ENCODE peak calls at places on chromosomes 11 and 22, in five cellular contexts. G is tibial nerve; B is CD8-positive, alpha-beta memory T cell; K is effector memory CD4-positive, alpha-beta T cell; O is upper lobe of right lung. X is an unnamed sample.
A peak's percentile ranks its signal among the peaks of the same experiment; 100 is the strongest.

GRCh38 chr22:20813056-20813455 is 39.1 kb downstream of the SERPIND1 start:
- DNase-seq in G (no peak), K (no peak), O (no peak), B (no peak), X (no peak)

GRCh38 chr11:9089636-9090035 is 1.8 kb downstream of the SCUBE2 start:
- DNase-seq in B (no peak), K (no peak), G (no peak), O (no peak), X (no peak)

GRCh38 chr11:132610216-132610615 is 922.1 kb downstream of the OPCML start:
- DNase-seq in G (no peak), B (no peak), O (no peak), K (no peak), X (no peak)

GRCh38 chr22:46330426-46330825 is 5.1 kb upstream of the TRMU start:
- DNase-seq in B (no peak), O (no peak), G (no peak), K (no peak), X (no peak)

GRCh38 chr22:31099386-31099785 is 8.0 kb downstream of the SELENOM start:
- DNase-seq in K (no peak), G (no peak), B (no peak), O (no peak), X (no peak)

GRCh38 chr11:131864205-131864604 is 493.8 kb downstream of the NTM start:
- DNase-seq in O (no peak), B (no peak), K (no peak), G (no peak), X (no peak)

GRCh38 chr11:120675171-120675570 is 163.6 kb downstream of the GRIK4 start:
- DNase-seq in G (no peak), O (no peak), K (no peak), B (no peak), X (no peak)

GRCh38 chr11:28939381-28939780 is 831.2 kb downstream of the METTL15 start:
- DNase-seq in B (no peak), O (no peak), K (no peak), G (no peak), X (no peak)

GRCh38 chr11:61654397-61654829 is 25.8 kb upstream of the DAGLA start:
- DNase-seq in K (no peak), O (no peak), B (no peak), G (peak; percentile 43), X (no peak)

GRCh38 chr11:75966546-75967287 is 151.7 kb downstream of the UVRAG start:
- DNase-seq in O (no peak), B (no peak), G (no peak), K (no peak), X (no peak)

GRCh38 chr11:15815246-15816209 is 540.8 kb downstream of the SOX6 start:
- DNase-seq in G (no peak), B (no peak), K (no peak), O (no peak), X (no peak)

GRCh38 chr11:60345489-60345888 is 18.4 kb downstream of the MS4A6E start:
- DNase-seq in B (no peak), G (no peak), O (no peak), K (no peak), X (no peak)

GRCh38 chr22:34812631-34813030 is 253.3 kb upstream of the ISX start:
- DNase-seq in K (no peak), B (no peak), G (no peak), O (no peak), X (no peak)

GRCh38 chr11:120563698-120564572 is 52.4 kb downstream of the GRIK4 start:
- DNase-seq in K (no peak), B (no peak), O (no peak), G (peak; percentile 50), X (no peak)

GRCh38 chr22:36469094-36469710 is 12.2 kb downstream of the TXN2 start:
- DNase-seq in G (no peak), K (no peak), B (no peak), O (no peak), X (no peak)
- H3K4me1 ChIP-seq in G (no peaks in the 10 kb centered on the region), K (peaks cover 8% of the 10 kb centered on the region), B (peaks cover 21% of the 10 kb centered on the region), O (peaks cover 44% of the 10 kb centered on the region), X (peaks cover 1% of the 10 kb centered on the region)

DNA sequence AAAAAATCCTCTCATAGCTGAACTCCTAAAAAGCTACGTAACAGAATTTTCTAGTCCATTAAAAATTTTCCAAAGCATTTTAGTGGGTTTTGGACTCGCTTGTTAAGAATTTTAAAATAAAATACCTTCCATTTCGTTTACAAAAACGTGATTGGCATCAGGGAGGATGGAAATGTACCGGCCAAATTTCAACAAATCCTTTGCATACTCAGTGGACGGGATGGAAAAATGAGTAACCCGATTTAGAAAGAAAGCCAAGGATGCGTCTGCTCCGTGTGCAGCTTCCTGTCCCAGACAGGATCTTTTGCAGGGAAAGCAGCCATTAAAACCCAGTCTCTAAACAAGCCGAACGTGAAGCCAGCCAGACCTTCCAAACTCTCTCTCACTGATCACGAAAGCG is 15.6 kb downstream of the TMEM184B start:
- DNase-seq in O (no peak), G (no peak), B (no peak), K (no peak), X (no peak)
- H3K4me3 ChIP-seq in O (no peak overlapping the region), G (no peak overlapping the region), B (no peak overlapping the region), K (no peak overlapping the region), X (no peak overlapping the region)

DNA sequence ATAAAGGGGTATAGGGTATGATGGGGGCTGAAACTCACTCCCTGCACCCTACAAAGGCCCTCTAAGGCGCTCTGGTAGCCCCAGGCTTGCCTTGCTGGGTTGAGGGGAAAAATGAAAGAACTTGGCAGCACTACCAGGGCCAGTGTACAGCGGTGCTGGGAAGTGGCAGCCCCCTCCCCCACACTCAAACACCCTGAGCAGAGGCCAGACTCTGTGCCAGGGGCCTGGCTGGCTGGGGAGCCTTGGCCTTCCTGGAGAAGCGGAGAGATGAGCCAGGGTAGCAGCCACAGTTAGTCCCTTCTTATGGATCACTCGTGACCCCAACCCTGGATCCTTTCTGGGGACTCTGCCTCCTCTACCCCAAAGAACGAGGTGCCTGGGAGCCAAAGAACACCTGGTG is 2.7 kb downstream of the TMEM134 start:
- DNase-seq in K (no peak), O (no peak), G (no peak), B (no peak), X (no peak)
- H3K4me1 ChIP-seq in K (peaks cover 42% of the 10 kb centered on the region), O (peaks cover 26% of the 10 kb centered on the region), G (peaks cover 4% of the 10 kb centered on the region), B (peaks cover 39% of the 10 kb centered on the region), X (no peaks in the 10 kb centered on the region)

DNA sequence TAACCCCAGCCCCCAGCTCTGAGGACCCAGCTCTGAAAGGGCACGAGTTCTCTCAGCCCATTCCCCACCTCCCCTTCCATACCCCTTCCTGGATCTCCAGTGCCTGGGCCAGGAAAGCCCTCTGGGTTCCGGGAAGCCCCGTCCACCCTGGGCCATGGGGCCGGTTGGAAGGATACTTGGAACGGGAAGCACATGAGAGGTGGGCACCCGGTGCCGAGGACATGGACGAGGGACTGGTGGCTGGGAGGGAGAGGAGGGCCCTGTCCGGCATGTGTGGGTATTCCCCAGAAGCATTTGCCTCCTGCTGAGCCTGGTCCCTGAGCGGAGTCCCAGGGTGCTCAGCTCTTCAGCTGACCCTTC is 5.2 kb upstream of the HINFP start:
- DNase-seq in B (no peak), K (no peak), G (no peak), O (no peak), X (no peak)
- H3K4me3 ChIP-seq in B (no peak overlapping the region), K (no peak overlapping the region), G (no peak overlapping the region), O (peak overlapping the region; percentile 21), X (no peak overlapping the region)

X was measured in iPS DF 6.9.